ENCODE peak calls at places on chromosomes 12 and 14, in four cellular contexts. One of them, this sample, is unnamed.

GRCh38 chr12:107610030-107610859 is 75.4 kb upstream of the PWP1 start:
- DNase-seq in K562: peak; percentile 43
- DNase-seq in HepG2: peak; percentile 12
- DNase-seq in GM12878: no peak
- DNase-seq in this sample: peak; percentile 43

GRCh38 chr12:53431187-53431586 is 7.5 kb downstream of the AMHR2 start:
- DNase-seq in K562: no peak
- DNase-seq in HepG2: no peak
- DNase-seq in GM12878: no peak
- DNase-seq in this sample: no peak

GRCh38 chr12:78797201-78797931 is 67.2 kb upstream of the SYT1 start:
- DNase-seq in GM12878: no peak
- DNase-seq in K562: no peak
- DNase-seq in HepG2: no peak
- DNase-seq in this sample: no peak

GRCh38 chr12:80829767-80830166 is 108.0 kb downstream of the LIN7A start:
- DNase-seq in HepG2: no peak
- DNase-seq in K562: no peak
- DNase-seq in GM12878: no peak
- DNase-seq in this sample: no peak

GRCh38 chr12:69698054-69698453 is 1.0 kb downstream of the BEST3 start:
- DNase-seq in K562: no peak
- DNase-seq in GM12878: no peak
- DNase-seq in HepG2: no peak
- DNase-seq in this sample: no peak

GRCh38 chr12:3885179-3886094 is 12.2 kb upstream of the PARP11 start:
- DNase-seq in K562: peak; percentile 34
- DNase-seq in HepG2: peak; percentile 36
- DNase-seq in GM12878: no peak
- DNase-seq in this sample: peak; percentile 19

GRCh38 chr12:10132971-10133370 is 3.0 kb upstream of the CLEC7A start:
- DNase-seq in K562: no peak
- DNase-seq in GM12878: no peak
- DNase-seq in HepG2: no peak
- DNase-seq in this sample: no peak

GRCh38 chr12:84276215-84276614 is 636.4 kb downstream of the SLC6A15 start:
- DNase-seq in K562: no peak
- DNase-seq in HepG2: no peak
- DNase-seq in GM12878: no peak
- DNase-seq in this sample: no peak

GRCh38 chr14:91412939-91413338 is 4.7 kb downstream of the CCDC88C start:
- DNase-seq in HepG2: no peak
- DNase-seq in GM12878: no peak
- DNase-seq in K562: no peak
- DNase-seq in this sample: no peak

GRCh38 chr12:71164877-71165197 is 7.0 kb upstream of the TSPAN8 start:
- DNase-seq in GM12878: no peak
- DNase-seq in K562: no peak
- DNase-seq in HepG2: peak; percentile 47
- DNase-seq in this sample: no peak

GRCh38 chr12:80264386-80264785 is 165.0 kb downstream of the OTOGL start:
- DNase-seq in K562: no peak
- DNase-seq in GM12878: no peak
- DNase-seq in HepG2: no peak
- DNase-seq in this sample: no peak

GRCh38 chr12:40622246-40622838 is 69.9 kb upstream of the CNTN1 start:
- DNase-seq in HepG2: peak; percentile 19
- DNase-seq in K562: peak; percentile 54
- DNase-seq in GM12878: no peak
- DNase-seq in this sample: peak; percentile 36

GRCh38 chr12:59651230-59651920 is 55.5 kb downstream of the SLC16A7 start:
- DNase-seq in HepG2: peak; percentile 9
- DNase-seq in GM12878: no peak
- DNase-seq in K562: no peak
- DNase-seq in this sample: no peak

GRCh38 chr12:52415870-52416750 is 10.0 kb upstream of the KRT82 start:
- DNase-seq in K562: no peak
- DNase-seq in GM12878: no peak
- DNase-seq in HepG2: no peak
- DNase-seq in this sample: no peak

GRCh38 chr14:68283378-68284123 is 464.0 kb downstream of the RAD51B start:
- DNase-seq in K562: no peak
- DNase-seq in HepG2: no peak
- DNase-seq in GM12878: peak; percentile 95
- DNase-seq in this sample: no peak

GRCh38 chr14:74085047-74085637 is 386 bp downstream of the LIN52 start:
- DNase-seq in HepG2: peak; percentile 10
- DNase-seq in K562: peak; percentile 46
- DNase-seq in GM12878: no peak
- DNase-seq in this sample: peak; percentile 37

GRCh38 chr14:56339855-56340701 is 221.9 kb downstream of the PELI2 start:
- DNase-seq in K562: peak; percentile 68
- DNase-seq in HepG2: peak; percentile 41
- DNase-seq in GM12878: no peak
- DNase-seq in this sample: peak; percentile 61

GRCh38 chr12:3999904-4000303 is 126.7 kb upstream of the PARP11 start:
- DNase-seq in HepG2: no peak
- DNase-seq in K562: no peak
- DNase-seq in GM12878: no peak
- DNase-seq in this sample: no peak

GRCh38 chr14:58151264-58151700 is 731 bp downstream of the ARMH4 start:
- DNase-seq in HepG2: peak; percentile 7
- DNase-seq in K562: no peak
- DNase-seq in GM12878: no peak
- DNase-seq in this sample: peak; percentile 20

GRCh38 chr12:78568326-78569020 is 296.1 kb upstream of the SYT1 start:
- DNase-seq in GM12878: no peak
- DNase-seq in K562: no peak
- DNase-seq in HepG2: no peak
- DNase-seq in this sample: no peak

GRCh38 chr12:27672654-27673053 is 23.6 kb upstream of the REP15 start:
- DNase-seq in K562: no peak
- DNase-seq in HepG2: no peak
- DNase-seq in GM12878: no peak
- DNase-seq in this sample: no peak

GRCh38 chr12:67517181-67517887 is 131.2 kb upstream of the DYRK2 start:
- DNase-seq in HepG2: no peak
- DNase-seq in K562: peak; percentile 0
- DNase-seq in GM12878: no peak
- DNase-seq in this sample: no peak

GRCh38 chr14:51507556-51508511 is 143.9 kb upstream of the FRMD6 start:
- DNase-seq in K562: no peak
- DNase-seq in HepG2: no peak
- DNase-seq in GM12878: no peak
- DNase-seq in this sample: peak; percentile 29

GRCh38 chr12:106107566-106107965 is 31.2 kb downstream of the NUAK1 start:
- DNase-seq in HepG2: no peak
- DNase-seq in GM12878: no peak
- DNase-seq in K562: no peak
- DNase-seq in this sample: no peak

GRCh38 chr14:69093551-69094421 is 59.1 kb downstream of the DCAF5 start:
- DNase-seq in HepG2: peak; percentile 97
- DNase-seq in K562: no peak
- DNase-seq in GM12878: no peak
- DNase-seq in this sample: no peak

GRCh38 chr14:80298491-80299017 is 87.2 kb upstream of the DIO2 start:
- DNase-seq in GM12878: no peak
- DNase-seq in HepG2: no peak
- DNase-seq in K562: no peak
- DNase-seq in this sample: no peak

GRCh38 chr12:6084261-6084968 is 40.1 kb downstream of the VWF start:
- DNase-seq in GM12878: no peak
- DNase-seq in K562: no peak
- DNase-seq in HepG2: no peak
- DNase-seq in this sample: no peak

GRCh38 chr12:30043151-30043550 is 259.4 kb upstream of the TMTC1 start:
- DNase-seq in K562: no peak
- DNase-seq in HepG2: no peak
- DNase-seq in GM12878: no peak
- DNase-seq in this sample: no peak

GRCh38 chr12:30045171-30045570 is 261.4 kb upstream of the TMTC1 start:
- DNase-seq in K562: no peak
- DNase-seq in HepG2: no peak
- DNase-seq in GM12878: no peak
- DNase-seq in this sample: no peak

GRCh38 chr12:30044206-30044605 is 260.5 kb upstream of the TMTC1 start:
- DNase-seq in K562: no peak
- DNase-seq in HepG2: no peak
- DNase-seq in GM12878: no peak
- DNase-seq in this sample: no peak

GRCh38 chr12:30046376-30046775 is 262.6 kb upstream of the TMTC1 start:
- DNase-seq in K562: no peak
- DNase-seq in GM12878: no peak
- DNase-seq in HepG2: no peak
- DNase-seq in this sample: no peak

DNA sequence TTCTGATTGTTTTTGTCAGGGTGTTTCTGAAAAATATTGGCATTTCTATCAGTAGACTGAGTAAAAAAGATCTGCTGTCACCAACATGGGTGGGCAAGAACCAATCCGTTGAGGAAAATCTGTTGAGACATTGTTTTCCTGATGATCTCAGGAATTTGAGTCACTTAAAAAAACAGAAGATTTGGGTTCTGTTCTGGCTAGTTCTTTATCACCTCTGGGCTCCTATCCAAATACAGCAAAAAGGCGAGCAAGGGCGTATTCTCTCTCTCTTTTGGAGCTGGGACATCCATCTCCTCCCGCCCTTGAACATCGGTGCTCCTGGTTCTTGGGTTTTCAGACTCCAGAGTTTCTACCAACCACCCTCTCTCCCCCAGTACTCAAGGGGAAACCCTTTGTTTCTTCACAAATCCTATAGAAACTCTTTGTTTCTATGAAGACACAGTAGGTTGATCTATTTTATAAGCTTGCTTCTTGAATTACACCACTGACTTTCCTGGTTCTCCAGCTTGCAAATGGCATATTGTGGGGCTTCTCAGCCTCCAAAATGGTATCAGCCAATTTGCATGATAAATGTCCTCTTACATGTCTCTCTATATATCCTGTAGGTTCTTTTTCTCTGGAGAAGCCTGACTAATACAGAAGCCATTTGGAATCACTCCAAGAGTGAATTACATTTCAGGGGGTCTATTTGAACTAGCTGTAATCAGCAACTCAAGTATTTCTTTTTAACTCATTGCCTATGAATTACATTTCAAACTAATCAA is 263.9 kb upstream of the TMTC1 start:
- DNase-seq in HepG2: no peak
- DNase-seq in K562: no peak
- DNase-seq in GM12878: no peak
- DNase-seq in this sample: no peak
- TF ChIP-seq SP1 in HepG2: no peak
- TF ChIP-seq SP1 in K562: no peak
- TF ChIP-seq SP1 in GM12878: no peak
- TF ChIP-seq SP1 in this sample: no peak

DNA sequence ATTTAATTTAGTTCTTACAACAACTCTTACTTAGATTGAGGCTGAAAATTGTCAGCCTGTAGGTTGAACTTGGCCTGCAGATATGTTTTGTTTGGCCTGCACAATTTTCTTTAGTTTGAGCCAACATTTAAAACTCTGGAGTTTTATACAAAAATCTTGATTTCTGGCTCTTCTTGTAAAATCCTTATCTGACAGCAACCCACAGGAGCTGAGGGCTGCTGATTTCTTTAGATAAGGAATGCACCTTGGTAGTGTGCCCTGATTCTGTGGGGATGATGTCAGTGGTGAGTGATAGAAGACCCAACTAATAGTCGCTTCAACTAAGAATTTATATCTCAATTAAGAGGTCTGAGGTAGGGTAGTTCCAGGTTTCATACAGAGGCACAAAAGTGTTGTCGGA is 49.5 kb downstream of the SOCS2 start:
- DNase-seq in K562: no peak
- DNase-seq in GM12878: no peak
- DNase-seq in HepG2: no peak
- DNase-seq in this sample: no peak
- TF ChIP-seq FOXM1 in K562: no peak
- TF ChIP-seq FOXM1 in GM12878: no peak
- TF ChIP-seq FOXM1 in HepG2: no peak
- TF ChIP-seq FOXM1 in this sample: no peak

GRCh38 chr14:31510222-31510621 is 22.4 kb upstream of the GPR33 start:
- DNase-seq in GM12878: no peak
- DNase-seq in HepG2: peak; percentile 48
- DNase-seq in K562: peak; percentile 9
- DNase-seq in this sample: peak; percentile 12
- TF ChIP-seq TARDBP in GM12878: no peak
- TF ChIP-seq TARDBP in HepG2: no peak
- TF ChIP-seq TARDBP in K562: no peak
- TF ChIP-seq TARDBP in this sample: no peak

GRCh38 chr12:121577443-121578180 is 3.2 kb downstream of the KDM2B start:
- DNase-seq in K562: peak; percentile 26
- DNase-seq in HepG2: no peak
- DNase-seq in GM12878: no peak
- DNase-seq in this sample: no peak

GRCh38 chr12:121579981-121580868 is 598 bp downstream of the KDM2B start:
- DNase-seq in GM12878: no peak
- DNase-seq in HepG2: peak; percentile 34
- DNase-seq in K562: peak; percentile 84
- DNase-seq in this sample: peak; percentile 75

GRCh38 chr12:121579190-121579791 is 1.5 kb downstream of the KDM2B start:
- DNase-seq in GM12878: no peak
- DNase-seq in K562: peak; percentile 55
- DNase-seq in HepG2: no peak
- DNase-seq in this sample: peak; percentile 35

GRCh38 chr12:121576851-121577391 is 3.9 kb downstream of the KDM2B start:
- DNase-seq in K562: peak; percentile 28
- DNase-seq in HepG2: peak; percentile 40
- DNase-seq in GM12878: no peak
- DNase-seq in this sample: no peak

DNA sequence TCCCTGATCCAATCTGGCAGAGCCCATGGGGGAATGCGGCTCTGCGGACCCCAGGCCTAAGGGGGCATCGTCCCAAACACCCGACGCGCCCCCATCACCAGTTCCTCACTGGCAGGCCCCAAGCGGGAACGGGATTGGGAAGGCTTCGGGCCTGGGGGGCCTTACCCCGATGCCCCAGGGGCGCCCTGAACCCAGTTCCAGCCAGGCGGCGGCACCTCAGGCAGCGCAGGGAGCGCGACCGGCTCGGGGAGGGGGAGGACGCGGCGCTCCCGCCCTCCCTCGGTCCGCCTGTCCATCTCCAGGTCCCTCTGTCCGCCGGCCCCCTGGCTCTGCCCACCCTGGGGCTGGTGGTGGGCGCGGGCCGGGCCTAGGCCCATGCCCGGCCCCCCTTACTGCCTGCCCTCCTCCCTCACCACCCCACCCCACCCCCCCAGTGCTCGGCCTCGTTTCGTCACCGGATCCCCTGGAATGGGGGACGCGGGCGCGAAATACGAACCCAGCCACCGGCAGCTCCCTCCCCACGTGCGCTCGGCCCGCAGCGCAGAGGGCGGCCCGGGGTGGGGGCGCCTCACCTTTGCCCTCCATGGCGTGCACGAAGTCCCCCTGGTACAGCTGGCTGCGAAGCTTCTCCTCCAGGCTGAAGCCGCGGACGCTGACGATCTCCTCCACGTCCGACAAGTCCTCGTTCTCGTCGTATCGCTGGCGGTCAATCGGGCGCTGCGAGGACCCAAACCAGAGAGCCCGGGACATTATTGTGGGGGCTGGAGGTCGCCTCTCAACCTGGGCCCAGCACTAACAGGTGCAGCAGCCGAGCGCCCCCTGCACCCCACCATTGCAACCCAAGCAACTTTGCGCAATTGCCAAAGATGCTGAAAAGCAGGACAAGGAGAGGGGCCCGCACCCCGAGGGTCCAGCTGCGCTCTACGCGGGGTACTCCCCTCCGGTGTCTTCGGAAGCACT is 2.3 kb downstream of the KDM2B start:
- DNase-seq in HepG2: no peak
- DNase-seq in K562: no peak
- DNase-seq in GM12878: no peak
- DNase-seq in this sample: no peak
- TF ChIP-seq SP1 in HepG2: no peak
- TF ChIP-seq SP1 in K562: no peak
- TF ChIP-seq SP1 in GM12878: no peak
- TF ChIP-seq SP1 in this sample: no peak